ENCODE peak calls at places on chromosomes 11 and 22, in five cellular contexts. One of them, this sample, is unnamed.

GRCh38 chr11:101974255-101974654 is 57.9 kb upstream of the ANGPTL5 start:
- DNase-seq in mesenchymal stem cell: peak; percentile 14
- DNase-seq in IMR-90: peak; percentile 43
- DNase-seq in neuronal stem cell: no peak
- DNase-seq in mesendoderm: no peak
- DNase-seq in this sample: no peak

GRCh38 chr11:3165152-3165705 is at the start of gene OSBPL5:
- DNase-seq in mesendoderm: peak; percentile 18
- DNase-seq in IMR-90: peak; percentile 59
- DNase-seq in mesenchymal stem cell: peak; percentile 73
- DNase-seq in neuronal stem cell: no peak
- DNase-seq in this sample: no peak

GRCh38 chr11:27055065-27055682 is 14.6 kb downstream of the BBOX1 start:
- DNase-seq in neuronal stem cell: no peak
- DNase-seq in mesendoderm: peak; percentile 52
- DNase-seq in mesenchymal stem cell: peak; percentile 79
- DNase-seq in IMR-90: peak; percentile 37
- DNase-seq in this sample: peak; percentile 95

GRCh38 chr11:5043385-5043784 is 2.9 kb upstream of the OR52J3 start:
- DNase-seq in mesenchymal stem cell: peak; percentile 28
- DNase-seq in neuronal stem cell: no peak
- DNase-seq in IMR-90: peak; percentile 31
- DNase-seq in mesendoderm: peak; percentile 32
- DNase-seq in this sample: peak; percentile 88

GRCh38 chr11:121367434-121367833 is 74.9 kb downstream of the SC5D start:
- DNase-seq in mesenchymal stem cell: peak; percentile 57
- DNase-seq in mesendoderm: no peak
- DNase-seq in neuronal stem cell: no peak
- DNase-seq in IMR-90: peak; percentile 4
- DNase-seq in this sample: no peak

GRCh38 chr22:24728790-24729637 is 45.5 kb downstream of the PIWIL3 start:
- DNase-seq in IMR-90: peak; percentile 74
- DNase-seq in mesenchymal stem cell: peak; percentile 49
- DNase-seq in neuronal stem cell: no peak
- DNase-seq in mesendoderm: no peak
- DNase-seq in this sample: no peak

GRCh38 chr11:8258289-8258688 is 5.4 kb downstream of the LMO1 start:
- DNase-seq in IMR-90: no peak
- DNase-seq in neuronal stem cell: no peak
- DNase-seq in mesendoderm: no peak
- DNase-seq in mesenchymal stem cell: no peak
- DNase-seq in this sample: no peak

GRCh38 chr11:11427185-11427944 is 74.3 kb upstream of the CSNK2A3 start:
- DNase-seq in mesenchymal stem cell: no peak
- DNase-seq in neuronal stem cell: no peak
- DNase-seq in mesendoderm: no peak
- DNase-seq in IMR-90: no peak
- DNase-seq in this sample: no peak

DNA sequence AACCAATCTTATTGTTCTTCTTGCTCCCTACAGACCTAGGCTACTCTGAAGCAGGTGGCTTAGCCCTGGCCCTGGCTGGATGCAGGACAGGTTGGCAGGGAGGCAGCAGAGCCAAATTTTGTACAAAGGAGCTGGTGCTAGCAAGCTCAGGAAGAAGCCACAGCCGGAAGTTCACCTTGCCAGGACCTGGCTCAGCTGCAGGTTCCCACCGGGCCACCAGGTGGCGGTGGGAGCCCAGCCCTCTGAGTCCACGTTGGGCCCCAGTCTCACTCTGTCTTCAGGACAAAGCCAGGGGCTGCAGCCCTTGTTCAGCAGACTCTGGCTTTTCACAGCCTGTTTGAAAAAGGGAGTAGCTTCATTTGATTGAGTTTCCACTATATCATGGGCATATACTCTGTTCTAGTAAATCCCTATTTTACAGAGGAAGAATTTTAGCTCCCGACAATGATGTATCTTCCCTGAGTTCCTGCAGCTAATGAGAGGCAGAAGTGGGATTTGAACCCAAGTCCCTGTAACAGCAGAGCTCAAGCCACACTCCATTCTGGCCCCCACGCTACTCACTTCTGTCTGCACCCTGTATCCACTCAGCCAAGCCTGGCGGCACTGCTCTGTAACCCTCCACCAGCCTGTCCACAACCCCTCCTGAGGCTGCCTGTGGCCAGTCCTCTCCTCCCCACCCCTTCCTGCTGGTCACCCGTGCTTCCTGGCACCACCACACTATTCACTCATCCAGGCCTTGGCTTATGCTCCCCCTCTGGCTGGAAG is 3.3 kb downstream of the TKFC start:
- DNase-seq in IMR-90: peak; percentile 70
- DNase-seq in mesenchymal stem cell: peak; percentile 77
- DNase-seq in mesendoderm: peak; percentile 91
- DNase-seq in neuronal stem cell: peak; percentile 69
- DNase-seq in this sample: peak; percentile 85
- H2BK5ac ChIP-seq in IMR-90: no peak overlapping the region
- H2BK5ac ChIP-seq in mesenchymal stem cell: no peak overlapping the region
- H2BK5ac ChIP-seq in mesendoderm: no peak overlapping the region
- H2BK5ac ChIP-seq in neuronal stem cell: peak overlapping the region; percentile 77
- H2BK5ac ChIP-seq in this sample: no peak overlapping the region

DNA sequence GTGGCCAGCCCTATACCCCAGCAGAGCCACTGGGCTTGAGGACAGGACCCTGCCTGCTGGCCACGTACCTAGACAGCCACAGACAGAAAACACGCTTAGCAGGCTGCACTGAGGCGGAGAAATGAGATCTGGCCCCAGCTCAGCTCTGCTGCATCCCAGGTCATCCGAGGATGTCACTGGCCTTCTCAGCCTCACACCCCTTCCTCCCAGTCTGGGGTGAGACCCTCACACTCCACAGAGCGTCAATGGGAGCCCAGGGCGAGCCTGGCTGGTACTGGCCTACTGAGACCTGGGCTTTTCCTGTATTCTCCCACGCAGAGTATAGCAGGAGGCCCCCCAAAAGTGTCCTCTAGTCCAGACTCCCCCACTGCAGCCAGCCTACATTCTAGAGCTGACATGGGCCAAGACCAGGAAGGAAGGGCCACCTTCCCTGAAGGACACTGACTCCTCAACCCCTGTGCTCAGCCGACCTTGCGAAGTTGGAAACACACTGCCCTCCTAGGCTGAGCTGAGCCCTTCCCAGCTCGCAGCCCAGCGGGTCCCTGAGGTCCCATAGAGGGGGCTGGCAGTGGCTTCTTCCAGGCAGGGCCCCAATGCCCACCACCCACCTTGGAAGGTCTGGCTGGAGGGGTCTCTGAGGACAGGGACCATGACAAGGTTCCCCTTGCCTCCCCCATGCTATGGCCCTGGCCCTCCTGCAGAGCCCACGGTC is 65.9 kb upstream of the LINC01488 start:
- DNase-seq in mesendoderm: no peak
- DNase-seq in neuronal stem cell: no peak
- DNase-seq in mesenchymal stem cell: no peak
- DNase-seq in IMR-90: no peak
- DNase-seq in this sample: no peak
- H3K9ac ChIP-seq in mesendoderm: no peak overlapping the region
- H3K9ac ChIP-seq in neuronal stem cell: peak overlapping the region; percentile 13
- H3K9ac ChIP-seq in mesenchymal stem cell: no peak overlapping the region
- H3K9ac ChIP-seq in IMR-90: no peak overlapping the region
- H3K9ac ChIP-seq in this sample: no peak overlapping the region

GRCh38 chr11:126440792-126441514 is 85.5 kb downstream of the ST3GAL4 start:
- DNase-seq in IMR-90: peak; percentile 59
- DNase-seq in mesendoderm: peak; percentile 90
- DNase-seq in neuronal stem cell: peak; percentile 80
- DNase-seq in mesenchymal stem cell: peak; percentile 72
- DNase-seq in this sample: peak; percentile 63
- H3K4me3 ChIP-seq in IMR-90: no peak overlapping the region
- H3K4me3 ChIP-seq in mesendoderm: no peak overlapping the region
- H3K4me3 ChIP-seq in neuronal stem cell: no peak overlapping the region
- H3K4me3 ChIP-seq in mesenchymal stem cell: no peak overlapping the region
- H3K4me3 ChIP-seq in this sample: no peak overlapping the region

DNA sequence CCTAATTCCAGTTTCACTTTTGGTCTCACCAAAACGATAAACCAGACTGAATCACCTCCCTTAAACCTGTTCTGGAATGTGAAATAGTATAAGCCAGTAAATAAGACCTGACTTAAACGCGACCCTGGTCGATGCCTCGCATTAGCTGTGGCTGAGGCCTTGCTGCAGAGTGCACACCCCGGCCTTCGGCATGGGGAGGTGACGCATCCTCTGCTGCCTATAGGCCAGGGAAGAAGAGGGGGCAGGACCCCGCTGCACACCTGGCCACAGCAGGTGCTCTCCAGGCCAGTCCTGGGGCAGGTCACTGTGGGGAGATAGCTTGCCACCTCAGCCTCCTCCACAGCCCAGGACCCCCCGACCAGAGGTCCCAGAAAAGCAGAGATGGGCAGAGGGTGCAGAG is 12.6 kb downstream of the LRFN4 start:
- DNase-seq in mesenchymal stem cell: no peak
- DNase-seq in IMR-90: no peak
- DNase-seq in mesendoderm: no peak
- DNase-seq in neuronal stem cell: no peak
- DNase-seq in this sample: no peak
- H2BK5ac ChIP-seq in mesenchymal stem cell: no peak overlapping the region
- H2BK5ac ChIP-seq in IMR-90: no peak overlapping the region
- H2BK5ac ChIP-seq in mesendoderm: no peak overlapping the region
- H2BK5ac ChIP-seq in neuronal stem cell: no peak overlapping the region
- H2BK5ac ChIP-seq in this sample: no peak overlapping the region

DNA sequence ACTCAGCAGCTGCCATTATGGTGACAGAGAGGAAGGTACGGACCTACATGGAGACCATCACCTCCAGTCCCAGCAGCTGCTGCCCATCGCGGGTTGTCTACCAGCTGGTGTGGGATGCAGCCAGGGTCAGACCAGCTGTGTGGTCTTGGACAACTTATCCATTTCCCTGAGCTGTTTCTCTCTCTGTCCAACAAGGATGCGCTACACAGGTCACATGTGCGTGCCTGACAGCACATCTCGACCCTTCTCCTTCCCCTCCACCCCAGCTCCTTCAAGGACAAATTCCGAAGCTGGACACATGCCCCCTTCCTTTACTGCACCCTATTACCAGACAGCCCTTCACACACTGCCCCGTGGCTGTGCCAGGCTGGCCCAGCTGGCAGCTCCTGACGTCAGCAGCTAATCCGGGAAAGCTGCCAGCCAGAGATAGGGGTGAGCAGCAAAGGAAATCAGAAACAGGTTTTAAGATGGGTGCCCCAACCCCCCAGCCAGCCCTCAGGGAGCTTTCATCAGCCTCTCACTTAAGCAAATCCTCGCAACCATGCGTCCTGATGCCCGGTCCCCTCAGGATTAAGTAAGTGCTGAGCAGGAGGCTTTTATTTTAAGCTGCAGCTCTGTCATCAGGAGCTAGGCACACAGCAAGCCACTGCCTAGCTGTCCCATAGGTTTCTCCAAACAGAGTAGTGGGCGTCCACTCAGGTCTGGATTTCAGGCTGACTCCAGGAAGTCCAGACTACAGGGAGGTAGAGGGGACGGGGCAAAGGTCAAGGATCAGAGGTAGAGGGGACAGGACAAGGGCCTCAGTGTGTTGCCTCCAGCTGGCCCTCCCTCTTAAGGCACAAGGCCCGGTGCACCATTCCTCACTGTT is 20.3 kb downstream of the TEF start:
- DNase-seq in neuronal stem cell: no peak
- DNase-seq in mesendoderm: no peak
- DNase-seq in IMR-90: peak; percentile 79
- DNase-seq in mesenchymal stem cell: peak; percentile 12
- DNase-seq in this sample: no peak
- H3K9ac ChIP-seq in neuronal stem cell: no peak overlapping the region
- H3K9ac ChIP-seq in mesendoderm: no peak overlapping the region
- H3K9ac ChIP-seq in IMR-90: peak overlapping the region; percentile 17
- H3K9ac ChIP-seq in mesenchymal stem cell: peak overlapping the region; percentile 63
- H3K9ac ChIP-seq in this sample: no peak overlapping the region

GRCh38 chr11:65471410-65471762 is 27.5 kb upstream of the MALAT1 start:
- DNase-seq in IMR-90: peak; percentile 79
- DNase-seq in neuronal stem cell: no peak
- DNase-seq in mesenchymal stem cell: peak; percentile 88
- DNase-seq in mesendoderm: peak; percentile 79
- DNase-seq in this sample: peak; percentile 35
- H3K4me3 ChIP-seq in IMR-90: peak overlapping the region; percentile 13
- H3K4me3 ChIP-seq in neuronal stem cell: no peak overlapping the region
- H3K4me3 ChIP-seq in mesenchymal stem cell: no peak overlapping the region
- H3K4me3 ChIP-seq in mesendoderm: no peak overlapping the region
- H3K4me3 ChIP-seq in this sample: no peak overlapping the region

GRCh38 chr22:38402204-38402603 is 52.8 kb downstream of the KCNJ4 start:
- DNase-seq in neuronal stem cell: no peak
- DNase-seq in IMR-90: no peak
- DNase-seq in mesenchymal stem cell: no peak
- DNase-seq in mesendoderm: no peak
- DNase-seq in this sample: no peak

GRCh38 chr22:38401336-38402084 is 53.5 kb downstream of the KCNJ4 start:
- DNase-seq in neuronal stem cell: no peak
- DNase-seq in mesenchymal stem cell: no peak
- DNase-seq in IMR-90: no peak
- DNase-seq in mesendoderm: no peak
- DNase-seq in this sample: no peak

GRCh38 chr22:38398609-38399401 is 56.2 kb downstream of the KCNJ4 start:
- DNase-seq in IMR-90: peak; percentile 63
- DNase-seq in mesenchymal stem cell: peak; percentile 76
- DNase-seq in neuronal stem cell: peak; percentile 90
- DNase-seq in mesendoderm: peak; percentile 88
- DNase-seq in this sample: peak; percentile 62

DNA sequence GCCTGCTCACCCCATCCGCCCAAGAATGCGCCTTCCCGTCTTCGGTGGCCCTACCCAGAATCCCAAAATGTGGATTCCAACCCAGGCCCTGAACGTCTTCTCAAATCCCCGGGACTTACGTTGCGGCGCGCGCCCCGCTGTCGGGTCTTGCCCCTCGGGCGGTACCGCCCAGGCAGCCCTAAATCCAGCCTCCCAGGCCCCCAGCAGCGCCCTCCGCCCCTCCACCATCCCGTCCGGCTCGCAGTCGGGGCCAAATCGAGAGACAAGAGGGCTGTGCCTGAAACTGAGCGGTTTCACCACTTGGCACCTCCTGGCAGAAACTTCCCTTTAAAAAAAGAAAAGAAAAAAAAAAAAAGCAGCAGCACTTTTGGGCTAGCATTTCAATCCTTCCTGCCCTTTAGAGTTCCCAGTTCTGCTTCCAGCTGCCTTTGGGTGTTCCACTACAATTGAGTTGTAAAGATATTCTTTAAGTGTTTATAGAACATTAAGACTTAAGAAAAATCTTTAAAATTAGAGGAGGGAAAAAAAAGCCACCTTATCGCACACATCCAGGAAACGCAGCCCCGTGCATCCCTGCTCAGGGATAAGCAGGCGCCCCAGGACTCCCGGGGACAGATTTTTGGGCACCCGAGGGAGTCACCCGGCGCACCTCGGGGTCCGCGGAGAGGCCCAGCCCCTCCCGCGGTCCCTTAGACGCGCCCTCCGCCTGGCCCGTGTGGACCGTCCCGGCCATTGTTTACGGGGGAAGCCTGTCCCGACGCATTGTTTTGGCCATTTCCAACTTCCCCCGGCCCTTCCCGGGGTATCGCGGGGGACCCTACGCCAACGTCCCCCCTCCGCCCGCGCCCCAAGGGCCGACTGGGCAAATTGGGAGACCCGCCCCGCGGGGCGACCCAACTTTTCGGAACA is 57.6 kb downstream of the KCNJ4 start:
- DNase-seq in mesenchymal stem cell: peak; percentile 37
- DNase-seq in neuronal stem cell: peak; percentile 51
- DNase-seq in IMR-90: no peak
- DNase-seq in mesendoderm: peak; percentile 99
- DNase-seq in this sample: peak; percentile 23
- H2BK5ac ChIP-seq in mesenchymal stem cell: no peak overlapping the region
- H2BK5ac ChIP-seq in neuronal stem cell: no peak overlapping the region
- H2BK5ac ChIP-seq in IMR-90: no peak overlapping the region
- H2BK5ac ChIP-seq in mesendoderm: peak overlapping the region; percentile 63
- H2BK5ac ChIP-seq in this sample: peak overlapping the region; percentile 93

This sample was measured in trophoblast cell.